ENCODE peak calls at places on chromosomes 11 and 22, in six cellular contexts. B is left ventricle myocardium superior; F is stimulated activated CD4-positive, alpha-beta T cell treated with anti-CD3 and anti-CD28 coated beads, Interleukin-1b, Interleukin-23, amount 100 ng/mL, for 4 hours; C is neural crest cell; Y is T1000; P is mammary epithelial cell. R is an unnamed sample.

GRCh38 chr11:46666516-46666915 is 33.9 kb downstream of the ARHGAP1 start:
- DNase-seq in B (no peak), Y (no peak), C (no peak), P (no peak), F (no peak), R (no peak)

GRCh38 chr11:12086271-12087074 is 23.9 kb upstream of the MICAL2 start:
- DNase-seq in F (no peak), B (peak; percentile 71), C (no peak), P (peak; percentile 93), Y (peak; percentile 54), R (no peak)

GRCh38 chr11:2518112-2518982 is 73.5 kb downstream of the KCNQ1 start:
- DNase-seq in F (no peak), C (no peak), Y (no peak), P (no peak), B (peak; percentile 24), R (peak; percentile 15)

GRCh38 chr11:21410513-21410912 is 741.1 kb downstream of the NELL1 start:
- DNase-seq in B (no peak), P (no peak), F (no peak), C (no peak), Y (no peak), R (no peak)

GRCh38 chr22:37174964-37175363 is 13.1 kb downstream of the C1QTNF6 start:
- DNase-seq in P (no peak), C (no peak), F (no peak), B (no peak), Y (no peak), R (no peak)

GRCh38 chr11:119790476-119790875 is 61.5 kb upstream of the NECTIN1 start:
- DNase-seq in F (no peak), Y (no peak), B (no peak), C (no peak), P (no peak), R (no peak)

GRCh38 chr11:68677432-68677831 is 6.9 kb upstream of the GAL start:
- DNase-seq in B (peak; percentile 49), C (no peak), P (peak; percentile 75), Y (peak; percentile 78), F (no peak), R (peak; percentile 53)

GRCh38 chr11:23359297-23359696 is 499.0 kb upstream of the CCDC179 start:
- DNase-seq in F (no peak), Y (no peak), P (peak; percentile 92), C (no peak), B (no peak), R (no peak)

GRCh38 chr11:111797145-111797581 is 31.0 kb upstream of the PPP2R1B start:
- DNase-seq in F (no peak), C (no peak), P (peak; percentile 50), B (no peak), Y (no peak), R (no peak)

GRCh38 chr22:22663861-22664800 is 19.7 kb downstream of the GGTLC2 start:
- DNase-seq in C (no peak), Y (no peak), F (no peak), P (no peak), B (no peak), R (no peak)

R was measured in retina.